ENCODE peak calls at places on chromosomes 5 and 9, in seven cellular contexts. One of them, this sample, is unnamed.

GRCh38 chr5:103472820-103473219 is 89.8 kb downstream of the NUDT12 start:
- DNase-seq in T-helper 9 cell: no peak
- DNase-seq in stimulated activated naive CD4-positive, alpha-beta T cell: no peak
- DNase-seq in Right ventricle myocardium superior: no peak
- DNase-seq in fibroblast of mammary gland: peak; percentile 65
- DNase-seq in activated CD8-positive, alpha-beta memory T cell treated with anti-CD3 and anti-CD28 coated beads, Interleukin-2, amount 50 U/mL, for 48 hours: no peak
- DNase-seq in adipocyte: peak; percentile 69
- DNase-seq in this sample: no peak

GRCh38 chr5:179530069-179530998 is 20.0 kb upstream of the RUFY1 start:
- DNase-seq in T-helper 9 cell: peak; percentile 29
- DNase-seq in Right ventricle myocardium superior: peak; percentile 82
- DNase-seq in stimulated activated naive CD4-positive, alpha-beta T cell: peak; percentile 31
- DNase-seq in adipocyte: no peak
- DNase-seq in activated CD8-positive, alpha-beta memory T cell treated with anti-CD3 and anti-CD28 coated beads, Interleukin-2, amount 50 U/mL, for 48 hours: peak; percentile 88
- DNase-seq in fibroblast of mammary gland: peak; percentile 32
- DNase-seq in this sample: peak; percentile 73

GRCh38 chr5:73031839-73032238 is 76.0 kb downstream of the FCHO2 start:
- DNase-seq in Right ventricle myocardium superior: peak; percentile 48
- DNase-seq in fibroblast of mammary gland: peak; percentile 83
- DNase-seq in activated CD8-positive, alpha-beta memory T cell treated with anti-CD3 and anti-CD28 coated beads, Interleukin-2, amount 50 U/mL, for 48 hours: no peak
- DNase-seq in adipocyte: peak; percentile 80
- DNase-seq in T-helper 9 cell: no peak
- DNase-seq in stimulated activated naive CD4-positive, alpha-beta T cell: no peak
- DNase-seq in this sample: no peak

GRCh38 chr5:89981871-89982773 is 427.4 kb downstream of the CETN3 start:
- DNase-seq in Right ventricle myocardium superior: no peak
- DNase-seq in stimulated activated naive CD4-positive, alpha-beta T cell: no peak
- DNase-seq in T-helper 9 cell: no peak
- DNase-seq in adipocyte: peak; percentile 75
- DNase-seq in fibroblast of mammary gland: peak; percentile 83
- DNase-seq in activated CD8-positive, alpha-beta memory T cell treated with anti-CD3 and anti-CD28 coated beads, Interleukin-2, amount 50 U/mL, for 48 hours: no peak
- DNase-seq in this sample: no peak

GRCh38 chr9:92963831-92964606 is 16.7 kb downstream of the FGD3 start:
- DNase-seq in stimulated activated naive CD4-positive, alpha-beta T cell: peak; percentile 53
- DNase-seq in activated CD8-positive, alpha-beta memory T cell treated with anti-CD3 and anti-CD28 coated beads, Interleukin-2, amount 50 U/mL, for 48 hours: peak; percentile 80
- DNase-seq in adipocyte: no peak
- DNase-seq in T-helper 9 cell: peak; percentile 60
- DNase-seq in Right ventricle myocardium superior: peak; percentile 61
- DNase-seq in fibroblast of mammary gland: no peak
- DNase-seq in this sample: no peak

GRCh38 chr9:77697238-77697984 is 49.3 kb upstream of the GNA14 start:
- DNase-seq in activated CD8-positive, alpha-beta memory T cell treated with anti-CD3 and anti-CD28 coated beads, Interleukin-2, amount 50 U/mL, for 48 hours: no peak
- DNase-seq in Right ventricle myocardium superior: no peak
- DNase-seq in fibroblast of mammary gland: no peak
- DNase-seq in T-helper 9 cell: no peak
- DNase-seq in stimulated activated naive CD4-positive, alpha-beta T cell: no peak
- DNase-seq in adipocyte: no peak
- DNase-seq in this sample: no peak

GRCh38 chr5:133952729-133953567 is 15.5 kb downstream of the C5orf15 start:
- DNase-seq in Right ventricle myocardium superior: peak; percentile 55
- DNase-seq in stimulated activated naive CD4-positive, alpha-beta T cell: no peak
- DNase-seq in activated CD8-positive, alpha-beta memory T cell treated with anti-CD3 and anti-CD28 coated beads, Interleukin-2, amount 50 U/mL, for 48 hours: no peak
- DNase-seq in adipocyte: peak; percentile 89
- DNase-seq in fibroblast of mammary gland: peak; percentile 98
- DNase-seq in T-helper 9 cell: no peak
- DNase-seq in this sample: no peak

GRCh38 chr5:134567651-134568338 is 42.3 kb downstream of the JADE2 start:
- DNase-seq in Right ventricle myocardium superior: peak; percentile 66
- DNase-seq in fibroblast of mammary gland: peak; percentile 95
- DNase-seq in activated CD8-positive, alpha-beta memory T cell treated with anti-CD3 and anti-CD28 coated beads, Interleukin-2, amount 50 U/mL, for 48 hours: no peak
- DNase-seq in T-helper 9 cell: no peak
- DNase-seq in stimulated activated naive CD4-positive, alpha-beta T cell: no peak
- DNase-seq in adipocyte: no peak
- DNase-seq in this sample: no peak

GRCh38 chr5:146744358-146744757 is 134.2 kb downstream of the PPP2R2B start:
- DNase-seq in stimulated activated naive CD4-positive, alpha-beta T cell: no peak
- DNase-seq in activated CD8-positive, alpha-beta memory T cell treated with anti-CD3 and anti-CD28 coated beads, Interleukin-2, amount 50 U/mL, for 48 hours: no peak
- DNase-seq in T-helper 9 cell: no peak
- DNase-seq in Right ventricle myocardium superior: no peak
- DNase-seq in fibroblast of mammary gland: peak; percentile 72
- DNase-seq in adipocyte: peak; percentile 35
- DNase-seq in this sample: peak; percentile 13

GRCh38 chr5:74587895-74588294 is 52.6 kb downstream of the ENC1 start:
- DNase-seq in stimulated activated naive CD4-positive, alpha-beta T cell: no peak
- DNase-seq in fibroblast of mammary gland: no peak
- DNase-seq in T-helper 9 cell: no peak
- DNase-seq in Right ventricle myocardium superior: no peak
- DNase-seq in activated CD8-positive, alpha-beta memory T cell treated with anti-CD3 and anti-CD28 coated beads, Interleukin-2, amount 50 U/mL, for 48 hours: no peak
- DNase-seq in adipocyte: no peak
- DNase-seq in this sample: no peak

GRCh38 chr9:76115396-76115795 is 224.9 kb downstream of the PCSK5 start:
- DNase-seq in Right ventricle myocardium superior: no peak
- DNase-seq in activated CD8-positive, alpha-beta memory T cell treated with anti-CD3 and anti-CD28 coated beads, Interleukin-2, amount 50 U/mL, for 48 hours: no peak
- DNase-seq in T-helper 9 cell: no peak
- DNase-seq in fibroblast of mammary gland: no peak
- DNase-seq in adipocyte: no peak
- DNase-seq in stimulated activated naive CD4-positive, alpha-beta T cell: no peak
- DNase-seq in this sample: no peak

This sample was measured in endothelial cell.